ENCODE peak calls at places on chromosomes 5 and 9, in seven cellular contexts. One of them, this sample, is unnamed.
A peak's percentile ranks its signal among the peaks of the same experiment; 100 is the strongest.

GRCh38 chr5:55623789-55624188 is 88.3 kb downstream of the SLC38A9 start:
- ATAC-seq in K562: no peak
- ATAC-seq in HepG2: no peak
- ATAC-seq in HCT116: no peak
- ATAC-seq in Panc1: no peak
- ATAC-seq in GM23338: no peak
- ATAC-seq in GM12878: no peak
- ATAC-seq in this sample: no peak

GRCh38 chr5:95901676-95902646 is 59.7 kb downstream of the ELL2 start:
- ATAC-seq in K562: no peak
- ATAC-seq in HepG2: no peak
- ATAC-seq in HCT116: peak; percentile 74
- ATAC-seq in Panc1: peak; percentile 53
- ATAC-seq in GM23338: no peak
- ATAC-seq in GM12878: peak; percentile 42
- ATAC-seq in this sample: no peak

GRCh38 chr5:88815048-88815789 is 67.8 kb downstream of the MEF2C start:
- ATAC-seq in K562: no peak
- ATAC-seq in HepG2: no peak
- ATAC-seq in HCT116: no peak
- ATAC-seq in Panc1: no peak
- ATAC-seq in GM23338: no peak
- ATAC-seq in GM12878: no peak
- ATAC-seq in this sample: no peak

GRCh38 chr5:146553446-146553845 is 37.5 kb upstream of the GPR151 start:
- ATAC-seq in K562: no peak
- ATAC-seq in HepG2: no peak
- ATAC-seq in HCT116: no peak
- ATAC-seq in Panc1: no peak
- ATAC-seq in GM23338: no peak
- ATAC-seq in GM12878: no peak
- ATAC-seq in this sample: no peak

GRCh38 chr9:114906922-114907571 is 23.3 kb downstream of the TNFSF8 start:
- ATAC-seq in K562: peak; percentile 79
- ATAC-seq in HepG2: peak; percentile 86
- ATAC-seq in HCT116: peak; percentile 78
- ATAC-seq in Panc1: no peak
- ATAC-seq in GM23338: peak; percentile 95
- ATAC-seq in GM12878: peak; percentile 76
- ATAC-seq in this sample: no peak

GRCh38 chr5:7533941-7534340 is 138.0 kb downstream of the ADCY2 start:
- ATAC-seq in K562: no peak
- ATAC-seq in HepG2: no peak
- ATAC-seq in HCT116: no peak
- ATAC-seq in Panc1: no peak
- ATAC-seq in GM23338: peak; percentile 43
- ATAC-seq in GM12878: no peak
- ATAC-seq in this sample: no peak

GRCh38 chr5:141757402-141757801 is 75.4 kb upstream of the ARAP3 start:
- ATAC-seq in K562: peak; percentile 85
- ATAC-seq in HepG2: peak; percentile 75
- ATAC-seq in HCT116: peak; percentile 93
- ATAC-seq in Panc1: peak; percentile 81
- ATAC-seq in GM23338: peak; percentile 67
- ATAC-seq in GM12878: no peak
- ATAC-seq in this sample: no peak

GRCh38 chr9:125189011-125189360 is 617 bp downstream of the PPP6C start:
- ATAC-seq in K562: peak; percentile 61
- ATAC-seq in HepG2: peak; percentile 47
- ATAC-seq in HCT116: peak; percentile 19
- ATAC-seq in Panc1: peak; percentile 4
- ATAC-seq in GM23338: peak; percentile 24
- ATAC-seq in GM12878: peak; percentile 58
- ATAC-seq in this sample: no peak

GRCh38 chr9:132671620-132672412 is 1.6 kb downstream of the GTF3C4 start:
- ATAC-seq in K562: no peak
- ATAC-seq in HepG2: no peak
- ATAC-seq in HCT116: no peak
- ATAC-seq in Panc1: no peak
- ATAC-seq in GM23338: no peak
- ATAC-seq in GM12878: no peak
- ATAC-seq in this sample: no peak

GRCh38 chr5:88833371-88834107 is 49.4 kb downstream of the MEF2C start:
- ATAC-seq in K562: no peak
- ATAC-seq in HepG2: no peak
- ATAC-seq in HCT116: no peak
- ATAC-seq in Panc1: no peak
- ATAC-seq in GM23338: peak; percentile 60
- ATAC-seq in GM12878: peak; percentile 65
- ATAC-seq in this sample: peak; percentile 73

GRCh38 chr9:76401580-76402354 is 7.5 kb upstream of the RFK start:
- ATAC-seq in K562: no peak
- ATAC-seq in HepG2: peak; percentile 97
- ATAC-seq in HCT116: peak; percentile 76
- ATAC-seq in Panc1: peak; percentile 58
- ATAC-seq in GM23338: peak; percentile 29
- ATAC-seq in GM12878: no peak
- ATAC-seq in this sample: no peak

GRCh38 chr5:139571966-139572365 is 10.8 kb downstream of the UBE2D2 start:
- ATAC-seq in K562: no peak
- ATAC-seq in HepG2: no peak
- ATAC-seq in HCT116: no peak
- ATAC-seq in Panc1: no peak
- ATAC-seq in GM23338: no peak
- ATAC-seq in GM12878: no peak
- ATAC-seq in this sample: peak; percentile 39

GRCh38 chr9:32072568-32072967 is 311.9 kb upstream of the ACO1 start:
- ATAC-seq in K562: no peak
- ATAC-seq in HepG2: no peak
- ATAC-seq in HCT116: no peak
- ATAC-seq in Panc1: no peak
- ATAC-seq in GM23338: no peak
- ATAC-seq in GM12878: no peak
- ATAC-seq in this sample: no peak

GRCh38 chr5:131640043-131640856 is 5.2 kb upstream of the RAPGEF6 start:
- ATAC-seq in K562: peak; percentile 61
- ATAC-seq in HepG2: no peak
- ATAC-seq in HCT116: peak; percentile 55
- ATAC-seq in Panc1: no peak
- ATAC-seq in GM23338: peak; percentile 75
- ATAC-seq in GM12878: peak; percentile 74
- ATAC-seq in this sample: no peak

GRCh38 chr5:98768160-98769005 is 5.1 kb upstream of the RGMB start:
- ATAC-seq in K562: peak; percentile 81
- ATAC-seq in HepG2: peak; percentile 53
- ATAC-seq in HCT116: peak; percentile 67
- ATAC-seq in Panc1: peak; percentile 42
- ATAC-seq in GM23338: peak; percentile 54
- ATAC-seq in GM12878: peak; percentile 37
- ATAC-seq in this sample: no peak

GRCh38 chr9:83196946-83197345 is 134.0 kb upstream of the RASEF start:
- ATAC-seq in K562: no peak
- ATAC-seq in HepG2: no peak
- ATAC-seq in HCT116: no peak
- ATAC-seq in Panc1: no peak
- ATAC-seq in GM23338: no peak
- ATAC-seq in GM12878: no peak
- ATAC-seq in this sample: no peak

GRCh38 chr5:171369056-171369455 is 18.6 kb upstream of the NPM1 start:
- ATAC-seq in K562: no peak
- ATAC-seq in HepG2: no peak
- ATAC-seq in HCT116: no peak
- ATAC-seq in Panc1: no peak
- ATAC-seq in GM23338: no peak
- ATAC-seq in GM12878: no peak
- ATAC-seq in this sample: no peak

DNA sequence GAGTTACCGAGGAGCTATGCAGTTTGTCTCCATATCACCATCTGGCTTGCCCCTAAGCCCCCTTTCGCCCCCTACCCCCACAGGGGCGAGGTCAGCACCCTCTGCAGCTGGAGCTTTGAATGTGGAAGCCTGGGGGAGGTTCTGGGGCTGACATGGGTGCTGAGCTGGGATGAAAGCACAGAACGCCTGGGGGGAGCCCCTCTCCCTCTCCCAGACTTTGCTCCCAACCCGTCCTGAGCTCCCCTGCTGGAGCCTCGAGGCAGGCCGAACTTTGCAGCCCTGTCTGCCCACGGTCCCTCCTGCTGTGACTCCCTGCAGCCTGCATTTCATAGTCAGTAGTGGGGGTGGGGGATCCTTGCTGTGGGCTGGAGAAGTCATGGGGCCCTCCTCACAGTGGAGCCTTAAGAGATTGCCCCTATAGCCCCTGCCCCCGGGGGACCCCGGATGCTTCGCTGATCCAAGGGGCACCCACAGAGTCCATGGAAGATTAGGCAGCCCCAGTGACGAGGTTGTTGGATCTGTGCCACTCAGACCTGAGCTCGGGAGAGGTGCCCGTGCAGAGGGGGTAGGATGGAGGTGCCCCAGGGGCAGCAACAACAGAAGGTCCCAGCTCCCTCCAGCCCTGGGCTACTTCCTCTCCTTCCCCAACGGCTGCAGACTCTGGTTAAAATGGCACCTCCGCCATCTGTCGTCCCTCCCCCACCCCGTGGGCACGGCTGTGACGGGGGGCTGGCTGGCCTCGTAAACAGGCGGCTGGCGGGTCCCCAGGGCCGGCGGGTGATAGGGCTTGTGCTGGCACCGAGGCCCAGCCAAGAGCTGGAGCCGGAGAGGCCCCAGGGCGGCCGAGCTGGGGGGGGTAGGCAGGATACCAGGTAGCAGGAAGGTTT is 162.0 kb downstream of the C9orf50 start:
- ATAC-seq in K562: no peak
- ATAC-seq in HepG2: peak; percentile 63
- ATAC-seq in HCT116: no peak
- ATAC-seq in Panc1: peak; percentile 58
- ATAC-seq in GM23338: peak; percentile 13
- ATAC-seq in GM12878: peak; percentile 28
- ATAC-seq in this sample: peak; percentile 3
- H3K27ac ChIP-seq in K562: no peak overlapping the region
- H3K27ac ChIP-seq in HepG2: peak overlapping the region; percentile 44
- H3K27ac ChIP-seq in HCT116: peak overlapping the region; percentile 73
- H3K27ac ChIP-seq in Panc1: peak overlapping the region; percentile 87
- H3K27ac ChIP-seq in GM23338: no peak overlapping the region
- H3K27ac ChIP-seq in GM12878: no peak overlapping the region
- H3K27ac ChIP-seq in this sample: peak overlapping the region; percentile 93

GRCh38 chr9:128099932-128100491 is 27.5 kb downstream of the PTGES2 start:
- ATAC-seq in K562: peak; percentile 2
- ATAC-seq in HepG2: no peak
- ATAC-seq in HCT116: no peak
- ATAC-seq in Panc1: no peak
- ATAC-seq in GM23338: no peak
- ATAC-seq in GM12878: no peak
- ATAC-seq in this sample: no peak
- TF ChIP-seq POLR2AphosphoS5 in K562: no peak
- TF ChIP-seq POLR2AphosphoS5 in HepG2: no peak
- TF ChIP-seq POLR2AphosphoS5 in HCT116: no peak
- TF ChIP-seq POLR2AphosphoS5 in Panc1: no peak
- TF ChIP-seq POLR2AphosphoS5 in GM23338: no peak
- TF ChIP-seq POLR2AphosphoS5 in GM12878: no peak
- TF ChIP-seq POLR2AphosphoS5 in this sample: no peak

GRCh38 chr5:149141957-149142851 is 911 bp downstream of the ABLIM3 start:
- ATAC-seq in K562: peak; percentile 40
- ATAC-seq in HepG2: peak; percentile 71
- ATAC-seq in HCT116: peak; percentile 53
- ATAC-seq in Panc1: peak; percentile 79
- ATAC-seq in GM23338: peak; percentile 49
- ATAC-seq in GM12878: no peak
- ATAC-seq in this sample: peak; percentile 67
- H3K27ac ChIP-seq in K562: no peak overlapping the region
- H3K27ac ChIP-seq in HepG2: no peak overlapping the region
- H3K27ac ChIP-seq in HCT116: no peak overlapping the region
- H3K27ac ChIP-seq in Panc1: peak overlapping the region; percentile 54
- H3K27ac ChIP-seq in GM23338: no peak overlapping the region
- H3K27ac ChIP-seq in GM12878: no peak overlapping the region
- H3K27ac ChIP-seq in this sample: peak overlapping the region; percentile 21

GRCh38 chr5:178145965-178146820 is 7.5 kb downstream of the NHP2 start:
- ATAC-seq in K562: peak; percentile 88
- ATAC-seq in HepG2: peak; percentile 92
- ATAC-seq in HCT116: peak; percentile 92
- ATAC-seq in Panc1: peak; percentile 88
- ATAC-seq in GM23338: peak; percentile 92
- ATAC-seq in GM12878: peak; percentile 98
- ATAC-seq in this sample: peak; percentile 41

GRCh38 chr5:178141550-178141949 is 10.7 kb downstream of the RMND5B start:
- ATAC-seq in K562: no peak
- ATAC-seq in HepG2: no peak
- ATAC-seq in HCT116: no peak
- ATAC-seq in Panc1: no peak
- ATAC-seq in GM23338: no peak
- ATAC-seq in GM12878: no peak
- ATAC-seq in this sample: no peak

GRCh38 chr5:178142642-178143041 is 11.0 kb downstream of the NHP2 start:
- ATAC-seq in K562: no peak
- ATAC-seq in HepG2: no peak
- ATAC-seq in HCT116: no peak
- ATAC-seq in Panc1: no peak
- ATAC-seq in GM23338: no peak
- ATAC-seq in GM12878: no peak
- ATAC-seq in this sample: no peak

GRCh38 chr5:178143246-178143645 is 10.4 kb downstream of the NHP2 start:
- ATAC-seq in K562: no peak
- ATAC-seq in HepG2: no peak
- ATAC-seq in HCT116: no peak
- ATAC-seq in Panc1: no peak
- ATAC-seq in GM23338: no peak
- ATAC-seq in GM12878: no peak
- ATAC-seq in this sample: no peak

DNA sequence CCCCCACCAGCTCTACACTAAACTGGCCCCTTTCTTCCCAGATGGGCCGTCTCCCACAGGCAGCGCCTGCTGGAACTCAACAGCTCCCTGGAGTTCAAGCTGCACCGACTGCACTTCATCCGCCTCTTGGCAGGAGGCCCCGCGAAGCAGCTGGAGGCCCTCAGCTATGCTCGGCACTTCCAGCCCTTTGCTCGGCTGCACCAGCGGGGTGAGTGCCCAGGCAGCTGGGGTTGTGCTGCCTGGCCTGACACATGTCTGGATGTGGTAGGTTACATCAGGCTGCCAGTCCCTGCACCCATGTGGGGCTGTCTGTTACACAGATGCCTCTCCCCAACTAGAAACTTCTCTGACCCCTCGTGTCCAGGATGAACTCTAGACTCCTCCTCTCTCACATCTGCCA is 9.8 kb downstream of the NHP2 start:
- ATAC-seq in K562: no peak
- ATAC-seq in HepG2: no peak
- ATAC-seq in HCT116: no peak
- ATAC-seq in Panc1: no peak
- ATAC-seq in GM23338: no peak
- ATAC-seq in GM12878: no peak
- ATAC-seq in this sample: peak; percentile 68
- TF ChIP-seq POLR2AphosphoS5 in K562: no peak
- TF ChIP-seq POLR2AphosphoS5 in HepG2: no peak
- TF ChIP-seq POLR2AphosphoS5 in HCT116: no peak
- TF ChIP-seq POLR2AphosphoS5 in Panc1: no peak
- TF ChIP-seq POLR2AphosphoS5 in GM23338: no peak
- TF ChIP-seq POLR2AphosphoS5 in GM12878: no peak
- TF ChIP-seq POLR2AphosphoS5 in this sample: peak; percentile 39

This sample was measured in gastroesophageal sphincter.